ENCODE peak calls at places on chromosome X, in six cellular contexts. One of them, this sample, is unnamed.
A peak's percentile ranks its signal among the peaks of the same experiment; 100 is the strongest.

GRCh38 chrX:107448625-107449468 is 605 bp upstream of the FRMPD3 start:
- DNase-seq in K562: no peak
- DNase-seq in H1: no peak
- DNase-seq in HepG2: no peak
- DNase-seq in GM12878: no peak
- DNase-seq in GM12891: no peak
- DNase-seq in this sample: no peak

GRCh38 chrX:47321386-47321785 is 49.0 kb upstream of the ZNF157 start:
- DNase-seq in K562: peak; percentile 52
- DNase-seq in H1: peak; percentile 78
- DNase-seq in HepG2: no peak
- DNase-seq in GM12878: no peak
- DNase-seq in GM12891: no peak
- DNase-seq in this sample: no peak

GRCh38 chrX:131058136-131058868 is at the start of gene ARHGAP36:
- DNase-seq in K562: peak; percentile 9
- DNase-seq in H1: no peak
- DNase-seq in HepG2: no peak
- DNase-seq in GM12878: no peak
- DNase-seq in GM12891: no peak
- DNase-seq in this sample: no peak

GRCh38 chrX:85004255-85004654 is 578 bp downstream of the APOOL start:
- DNase-seq in K562: no peak
- DNase-seq in H1: no peak
- DNase-seq in HepG2: no peak
- DNase-seq in GM12878: no peak
- DNase-seq in GM12891: no peak
- DNase-seq in this sample: no peak

GRCh38 chrX:147498796-147499195 is 412.9 kb upstream of the FMR1 start:
- DNase-seq in K562: no peak
- DNase-seq in H1: no peak
- DNase-seq in HepG2: no peak
- DNase-seq in GM12878: no peak
- DNase-seq in GM12891: no peak
- DNase-seq in this sample: no peak

GRCh38 chrX:154409222-154409871 is at the start of gene DNASE1L1:
- DNase-seq in K562: peak; percentile 83
- DNase-seq in H1: peak; percentile 81
- DNase-seq in HepG2: peak; percentile 83
- DNase-seq in GM12878: no peak
- DNase-seq in GM12891: no peak
- DNase-seq in this sample: peak; percentile 63

GRCh38 chrX:37862851-37863250 is 15.5 kb upstream of the DYNLT3 start:
- DNase-seq in K562: no peak
- DNase-seq in H1: no peak
- DNase-seq in HepG2: no peak
- DNase-seq in GM12878: no peak
- DNase-seq in GM12891: no peak
- DNase-seq in this sample: no peak

GRCh38 chrX:129744881-129745321 is 6.1 kb downstream of the XPNPEP2 start:
- DNase-seq in K562: no peak
- DNase-seq in H1: no peak
- DNase-seq in HepG2: no peak
- DNase-seq in GM12878: no peak
- DNase-seq in GM12891: no peak
- DNase-seq in this sample: no peak

GRCh38 chrX:18855919-18856644 is 127.8 kb downstream of the PHKA2 start:
- DNase-seq in K562: no peak
- DNase-seq in H1: no peak
- DNase-seq in HepG2: no peak
- DNase-seq in GM12878: peak; percentile 90
- DNase-seq in GM12891: no peak
- DNase-seq in this sample: no peak

GRCh38 chrX:45697591-45697990 is 496.9 kb upstream of the DIPK2B start:
- DNase-seq in K562: no peak
- DNase-seq in H1: no peak
- DNase-seq in HepG2: no peak
- DNase-seq in GM12878: no peak
- DNase-seq in GM12891: no peak
- DNase-seq in this sample: no peak

GRCh38 chrX:117053260-117053659 is 590.5 kb upstream of the CT83 start:
- DNase-seq in K562: no peak
- DNase-seq in H1: no peak
- DNase-seq in HepG2: no peak
- DNase-seq in GM12878: no peak
- DNase-seq in GM12891: no peak
- DNase-seq in this sample: no peak

GRCh38 chrX:47497274-47497673 is 14.3 kb upstream of the ZNF41 start:
- DNase-seq in K562: peak; percentile 16
- DNase-seq in H1: no peak
- DNase-seq in HepG2: no peak
- DNase-seq in GM12878: no peak
- DNase-seq in GM12891: no peak
- DNase-seq in this sample: no peak

GRCh38 chrX:148530464-148531077 is 30.2 kb downstream of the AFF2 start:
- DNase-seq in K562: no peak
- DNase-seq in H1: no peak
- DNase-seq in HepG2: no peak
- DNase-seq in GM12878: no peak
- DNase-seq in GM12891: no peak
- DNase-seq in this sample: no peak

GRCh38 chrX:119758682-119759332 is 419 bp downstream of the SOWAHD start:
- DNase-seq in K562: peak; percentile 21
- DNase-seq in H1: no peak
- DNase-seq in HepG2: no peak
- DNase-seq in GM12878: no peak
- DNase-seq in GM12891: no peak
- DNase-seq in this sample: no peak

GRCh38 chrX:103774070-103774642 is 2.5 kb upstream of the PLP1 start:
- DNase-seq in K562: no peak
- DNase-seq in H1: no peak
- DNase-seq in HepG2: peak; percentile 1
- DNase-seq in GM12878: no peak
- DNase-seq in GM12891: no peak
- DNase-seq in this sample: no peak

GRCh38 chrX:24167719-24168472 is 18.4 kb downstream of the ZFX start:
- DNase-seq in K562: no peak
- DNase-seq in H1: no peak
- DNase-seq in HepG2: no peak
- DNase-seq in GM12878: no peak
- DNase-seq in GM12891: no peak
- DNase-seq in this sample: no peak

GRCh38 chrX:47176101-47176740 is 17.4 kb upstream of the UBA1 start:
- DNase-seq in K562: no peak
- DNase-seq in H1: no peak
- DNase-seq in HepG2: no peak
- DNase-seq in GM12878: no peak
- DNase-seq in GM12891: no peak
- DNase-seq in this sample: no peak

GRCh38 chrX:68936186-68936585 is 107.4 kb downstream of the EFNB1 start:
- DNase-seq in K562: no peak
- DNase-seq in H1: no peak
- DNase-seq in HepG2: no peak
- DNase-seq in GM12878: no peak
- DNase-seq in GM12891: no peak
- DNase-seq in this sample: no peak

DNA sequence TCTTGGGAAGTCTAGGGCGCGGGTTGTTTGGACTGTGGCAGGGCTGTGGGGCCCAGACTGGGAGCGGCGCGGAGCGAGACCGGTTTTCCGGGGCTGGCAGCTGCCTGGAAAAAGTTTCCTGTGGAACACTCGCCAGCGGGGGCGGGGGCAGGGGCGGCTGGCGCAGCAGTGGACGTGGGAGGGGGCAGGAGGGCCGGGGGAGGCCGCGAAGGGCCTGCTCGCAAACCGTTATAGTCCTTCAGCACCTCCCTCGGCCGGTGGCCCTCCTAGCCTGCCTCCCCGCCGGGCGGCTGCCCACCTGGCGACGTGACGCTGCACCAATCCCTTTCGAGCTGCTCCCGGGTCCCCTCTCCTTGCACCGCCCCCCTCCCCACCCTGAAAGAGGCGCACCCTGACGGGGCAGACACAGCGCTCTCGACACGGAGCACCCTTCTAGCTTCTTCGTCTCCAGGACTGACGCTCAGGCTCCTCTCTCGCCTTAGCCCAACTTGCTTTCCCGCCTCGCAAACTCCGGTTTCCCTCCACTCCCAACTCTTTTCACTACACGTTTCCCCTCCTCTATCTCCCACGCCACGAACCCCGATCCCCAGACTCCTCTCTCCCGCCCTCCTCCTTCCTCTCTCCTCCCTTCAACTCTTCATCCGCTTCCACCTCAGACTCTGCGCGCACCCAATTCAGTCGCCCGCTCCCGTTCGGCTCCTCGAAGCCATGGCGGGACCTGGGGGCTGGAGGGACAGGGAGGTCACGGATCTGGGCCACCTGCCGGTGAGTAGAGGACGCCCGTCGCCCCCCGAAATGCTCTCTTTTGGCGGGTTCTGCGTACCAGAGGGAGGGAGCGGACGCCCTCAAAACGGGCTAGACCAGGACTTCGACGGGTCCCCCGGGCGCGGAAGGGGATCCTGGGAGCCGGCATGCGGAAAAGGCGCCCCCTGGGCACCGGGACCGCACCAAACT is at the start of gene NRK:
- DNase-seq in K562: no peak
- DNase-seq in H1: no peak
- DNase-seq in HepG2: no peak
- DNase-seq in GM12878: no peak
- DNase-seq in GM12891: no peak
- DNase-seq in this sample: no peak
- TF ChIP-seq POLR2A in K562: no peak
- TF ChIP-seq POLR2A in H1: no peak
- TF ChIP-seq POLR2A in HepG2: no peak
- TF ChIP-seq POLR2A in GM12878: no peak
- TF ChIP-seq POLR2A in GM12891: no peak
- TF ChIP-seq POLR2A in this sample: no peak

DNA sequence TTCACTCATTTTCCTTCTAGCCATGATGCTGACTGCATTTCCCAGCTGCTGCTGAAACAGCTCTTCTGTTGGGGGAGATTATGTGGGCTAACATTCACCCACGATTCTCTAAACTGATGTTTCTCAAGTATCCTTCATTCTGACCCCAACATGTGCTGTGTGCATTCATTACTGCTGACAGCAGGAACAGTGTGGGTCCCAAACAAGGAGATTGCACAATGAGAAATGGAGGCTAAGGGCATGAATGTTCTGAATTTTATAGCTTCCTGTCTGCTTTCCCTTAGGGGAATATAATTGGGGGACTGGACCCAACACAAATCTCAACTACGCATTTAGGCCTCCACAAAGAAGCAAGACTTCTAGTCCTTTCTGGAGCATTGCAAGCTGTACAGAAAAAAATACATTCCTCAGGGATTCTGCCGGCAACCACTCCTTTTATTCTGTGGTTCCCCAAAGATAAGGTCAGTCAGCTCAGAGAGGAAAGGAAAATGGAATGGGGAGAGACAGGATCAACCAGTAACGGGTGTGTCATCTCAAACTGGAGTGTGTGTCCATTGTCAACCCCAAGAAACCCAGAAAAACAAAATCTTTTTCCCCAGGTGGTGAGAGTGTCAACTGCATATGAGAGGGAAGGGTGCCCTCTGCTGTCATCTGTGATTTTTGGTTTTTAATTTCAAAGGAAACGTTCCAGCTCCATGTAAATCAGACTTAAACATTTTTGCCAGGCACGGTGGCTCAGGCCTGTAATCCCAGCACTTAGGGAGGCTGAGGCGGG is 81.5 kb upstream of the EGFL6 start:
- DNase-seq in K562: peak; percentile 40
- DNase-seq in H1: peak; percentile 19
- DNase-seq in HepG2: peak; percentile 10
- DNase-seq in GM12878: peak; percentile 72
- DNase-seq in GM12891: no peak
- DNase-seq in this sample: peak; percentile 15
- TF ChIP-seq POLR2AphosphoS5 in K562: no peak
- TF ChIP-seq POLR2AphosphoS5 in H1: no peak
- TF ChIP-seq POLR2AphosphoS5 in HepG2: no peak
- TF ChIP-seq POLR2AphosphoS5 in GM12878: no peak
- TF ChIP-seq POLR2AphosphoS5 in GM12891: no peak
- TF ChIP-seq POLR2AphosphoS5 in this sample: no peak

GRCh38 chrX:30060718-30061117 is 154.6 kb upstream of the MAGEB2 start:
- DNase-seq in K562: no peak
- DNase-seq in H1: no peak
- DNase-seq in HepG2: no peak
- DNase-seq in GM12878: no peak
- DNase-seq in GM12891: no peak
- DNase-seq in this sample: no peak
- TF ChIP-seq TAF1 in K562: no peak
- TF ChIP-seq TAF1 in H1: no peak
- TF ChIP-seq TAF1 in HepG2: no peak
- TF ChIP-seq TAF1 in GM12878: no peak
- TF ChIP-seq TAF1 in GM12891: no peak
- TF ChIP-seq TAF1 in this sample: no peak

DNA sequence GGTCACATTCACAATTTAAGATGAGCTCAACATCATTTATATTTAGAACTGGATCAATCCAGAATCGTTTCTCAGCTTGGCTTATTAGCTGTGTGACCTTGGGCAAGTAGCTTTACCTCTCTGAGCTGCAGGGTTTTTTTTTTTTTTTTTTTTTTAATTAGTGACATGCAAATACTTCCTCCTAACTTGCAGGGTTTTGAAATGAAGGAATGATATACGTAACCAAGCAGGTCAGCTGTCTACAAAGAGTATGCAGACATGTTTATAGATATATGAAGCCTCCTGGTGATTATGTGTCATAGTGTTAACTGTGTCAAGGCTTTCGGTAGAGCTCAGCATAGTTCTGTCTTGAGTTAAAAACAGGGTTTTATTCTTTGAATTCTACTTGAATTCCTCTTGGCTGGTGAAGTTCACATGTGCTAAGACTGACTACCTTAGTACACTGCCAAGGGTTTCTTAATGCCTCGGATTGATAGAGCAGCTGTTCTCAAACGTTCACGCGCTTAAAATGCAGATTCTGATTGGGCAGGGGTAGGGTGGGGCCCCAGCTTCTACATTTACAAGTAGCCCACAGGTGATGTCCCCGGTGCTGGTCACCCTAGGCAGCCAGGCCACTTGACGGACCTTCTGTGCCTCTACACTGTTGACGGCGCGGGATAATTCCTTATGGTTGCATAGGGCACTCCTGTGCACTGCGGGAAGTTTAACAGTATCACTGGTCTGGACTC is 645 bp upstream of the STS start:
- DNase-seq in K562: peak; percentile 42
- DNase-seq in H1: no peak
- DNase-seq in HepG2: no peak
- DNase-seq in GM12878: no peak
- DNase-seq in GM12891: no peak
- DNase-seq in this sample: no peak
- TF ChIP-seq POLR2A in K562: no peak
- TF ChIP-seq POLR2A in H1: no peak
- TF ChIP-seq POLR2A in HepG2: no peak
- TF ChIP-seq POLR2A in GM12878: no peak
- TF ChIP-seq POLR2A in GM12891: no peak
- TF ChIP-seq POLR2A in this sample: no peak

This sample was measured in GM12892.